ENCODE peak calls at places on chromosome 7, in nine cellular contexts. N is midbrain; A is SK-N-DZ; O is AG04450; Q is GM13977; V is mammary epithelial cell; L is effector memory CD4-positive, alpha-beta T cell; B is cardiac muscle cell; X is SJSA1. W is an unnamed sample.

GRCh38 chr7:143385891-143386781 is 5.0 kb downstream of the ZYX start:
- DNase-seq in L (peak), O (no peak), X (no peak), V (no peak), N (peak), A (no peak), B (no peak), Q (no peak), W (no peak)

GRCh38 chr7:37201003-37201875 is 247.4 kb downstream of the ELMO1 start:
- DNase-seq in V (peak), L (peak), N (peak), Q (peak), B (peak), X (peak), O (peak), A (peak), W (peak)

GRCh38 chr7:121029302-121029701 is 40.8 kb downstream of the CPED1 start:
- DNase-seq in B (no peak), V (no peak), L (no peak), A (no peak), N (no peak), X (no peak), Q (no peak), O (no peak), W (no peak)

GRCh38 chr7:145928937-145929336 is 187.7 kb upstream of the CNTNAP2 start:
- DNase-seq in X (no peak), O (no peak), L (no peak), V (no peak), B (no peak), A (no peak), N (no peak), Q (no peak), W (no peak)

GRCh38 chr7:82699773-82700186 is 256.2 kb upstream of the CACNA2D1 start:
- DNase-seq in A (no peak), L (no peak), V (peak), N (no peak), B (no peak), X (peak), O (no peak), Q (no peak), W (no peak)

GRCh38 chr7:27199820-27200760 is at the start of gene HOXA13:
- DNase-seq in O (no peak), X (peak), B (peak), N (no peak), Q (peak), L (no peak), V (peak), A (peak), W (no peak)

GRCh38 chr7:28096713-28097112 is 83.9 kb downstream of the JAZF1 start:
- DNase-seq in X (peak), B (peak), V (no peak), A (peak), L (peak), O (peak), N (peak), Q (peak), W (no peak)

GRCh38 chr7:156479596-156479995 is 161.0 kb upstream of the RNF32 start:
- DNase-seq in V (no peak), N (no peak), L (no peak), O (no peak), B (no peak), X (no peak), A (no peak), Q (no peak), W (no peak)

GRCh38 chr7:6443372-6443941 is 4.3 kb downstream of the DAGLB start:
- DNase-seq in A (no peak), N (no peak), O (peak), V (peak), L (no peak), Q (no peak), B (no peak), X (peak), W (peak)

GRCh38 chr7:93551063-93551895 is 23.2 kb downstream of the CALCR start:
- DNase-seq in B (peak), V (peak), O (peak), X (no peak), Q (no peak), A (peak), L (no peak), N (no peak), W (peak)

GRCh38 chr7:50342616-50343114 is 38.1 kb downstream of the IKZF1 start:
- DNase-seq in A (no peak), Q (no peak), B (no peak), L (peak), V (no peak), N (no peak), O (no peak), X (no peak), W (no peak)

GRCh38 chr7:149707448-149707886 is 65.9 kb downstream of the ZNF467 start:
- DNase-seq in O (no peak), L (no peak), Q (no peak), A (no peak), N (no peak), B (no peak), X (peak), V (peak), W (no peak)

GRCh38 chr7:27921081-27921836 is 181.3 kb downstream of the TAX1BP1 start:
- DNase-seq in Q (peak), V (peak), X (peak), B (peak), L (no peak), N (peak), O (peak), A (peak), W (peak)

W was measured in AG04449.